ENCODE peak calls at places on chromosomes 3 and 15, in eight cellular contexts. W is RWPE2, N is PC-9, P is GM23338, O is RWPE1, R is endothelial cell of umbilical vein, M is A549, T is substantia nigra. A is an unnamed sample.

GRCh38 chr3:187968883-187969580 is 184.9 kb upstream of the LPP start:
- DNase-seq in P (no peak), O (peak; percentile 14), W (no peak), T (no peak), R (no peak), N (no peak), M (no peak), A (no peak)

GRCh38 chr3:73610493-73610892 is 14.2 kb downstream of the PDZRN3 start:
- DNase-seq in T (no peak), O (no peak), R (no peak), P (no peak), N (no peak), M (no peak), W (no peak), A (no peak)

GRCh38 chr15:89504166-89504565 is 7.8 kb upstream of the RHCG start:
- DNase-seq in M (no peak), R (no peak), N (no peak), T (no peak), P (no peak), O (no peak), W (peak; percentile 40), A (no peak)

GRCh38 chr15:76433798-76434400 is 97.3 kb downstream of the ISL2 start:
- DNase-seq in W (no peak), N (no peak), O (peak; percentile 21), P (peak; percentile 28), R (no peak), M (no peak), T (no peak), A (peak; percentile 77)

GRCh38 chr3:127865941-127866340 is 43.6 kb upstream of the MGLL start:
- DNase-seq in N (no peak), M (peak; percentile 26), R (no peak), W (no peak), P (peak; percentile 12), O (peak; percentile 25), T (no peak), A (no peak)

GRCh38 chr15:81852826-81853225 is 193.0 kb downstream of the MEX3B start:
- DNase-seq in O (no peak), P (no peak), N (no peak), M (no peak), R (no peak), T (no peak), W (no peak), A (no peak)

GRCh38 chr15:85756411-85757072 is 38.2 kb downstream of the KLHL25 start:
- DNase-seq in R (no peak), N (no peak), T (no peak), M (no peak), W (peak; percentile 60), P (no peak), O (no peak), A (no peak)

GRCh38 chr3:43028678-43029490 is 49.8 kb downstream of the GASK1A start:
- DNase-seq in N (peak; percentile 24), O (no peak), R (no peak), T (no peak), P (no peak), W (no peak), M (no peak), A (no peak)

GRCh38 chr15:66940368-66940767 is 125.0 kb upstream of the SMAD3 start:
- DNase-seq in P (no peak), R (no peak), O (peak; percentile 26), M (no peak), W (peak; percentile 15), N (no peak), T (no peak), A (no peak)

GRCh38 chr3:130470132-130470531 is 46.8 kb upstream of the COL6A6 start:
- DNase-seq in R (no peak), N (no peak), T (no peak), O (peak; percentile 2), P (no peak), M (no peak), W (no peak), A (no peak)

GRCh38 chr15:79089331-79089889 is 1.2 kb downstream of the RASGRF1 start:
- DNase-seq in T (no peak), W (peak; percentile 69), P (peak; percentile 77), M (no peak), O (no peak), N (no peak), R (no peak), A (no peak)

GRCh38 chr15:89317188-89317720 is 17.4 kb downstream of the POLG start:
- DNase-seq in W (no peak), T (no peak), M (no peak), N (no peak), P (no peak), O (no peak), R (peak; percentile 45), A (no peak)

DNA sequence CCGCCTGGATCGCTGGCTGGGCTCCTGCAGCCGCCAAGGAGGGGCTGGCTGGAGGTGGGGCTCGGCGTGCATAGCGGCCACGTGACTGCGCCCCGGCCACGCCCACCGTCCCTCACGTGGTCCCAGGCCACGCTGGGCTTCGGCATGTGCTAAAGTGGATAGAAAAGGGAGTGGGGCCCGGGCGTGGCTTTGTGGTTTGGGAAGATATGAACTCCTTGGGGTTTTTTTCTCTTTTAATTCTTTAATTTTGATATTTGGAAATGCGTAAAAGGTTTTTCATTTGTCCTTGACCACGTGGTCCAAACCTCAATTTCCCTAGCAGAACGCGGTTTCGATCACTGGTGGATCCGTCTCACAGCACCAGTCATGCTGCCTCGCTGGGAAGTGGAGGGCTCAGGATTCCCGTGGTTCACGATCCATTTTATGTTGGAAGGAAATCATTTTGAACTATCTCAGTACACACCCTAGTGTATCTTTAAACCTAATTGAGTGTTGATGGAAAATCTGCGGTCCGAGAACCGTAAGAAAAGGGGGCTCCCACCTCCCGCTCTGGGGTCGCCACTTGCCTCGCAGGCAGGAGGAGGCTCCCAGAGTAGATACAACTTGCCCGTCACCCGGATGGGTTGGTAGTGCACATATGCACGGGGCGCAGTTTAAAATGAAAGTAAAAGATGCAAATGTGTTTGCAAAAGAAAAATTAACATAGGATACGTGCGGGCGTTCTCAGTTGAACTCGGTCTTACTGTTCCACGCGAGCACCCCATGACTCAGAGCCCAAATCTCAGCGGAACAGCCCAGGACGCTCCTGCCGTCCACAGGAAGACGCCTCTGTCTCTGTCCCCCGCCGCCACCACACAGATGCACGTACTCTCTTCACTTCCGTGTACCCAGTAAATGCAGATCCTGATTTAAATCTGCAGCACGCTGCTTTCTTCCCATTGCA is 141.9 kb downstream of the PGPEP1L start:
- DNase-seq in R (peak; percentile 68), T (peak; percentile 67), O (peak; percentile 76), W (peak; percentile 93), N (no peak), P (peak; percentile 90), M (peak; percentile 94), A (peak; percentile 80)
- H3K27ac ChIP-seq in R (peak overlapping the region; percentile 78), T (peak overlapping the region; percentile 30), O (peak overlapping the region; percentile 92), W (peak overlapping the region; percentile 100), N (no peak overlapping the region), P (peak overlapping the region; percentile 80), M (peak overlapping the region; percentile 95), A (peak overlapping the region; percentile 97)

DNA sequence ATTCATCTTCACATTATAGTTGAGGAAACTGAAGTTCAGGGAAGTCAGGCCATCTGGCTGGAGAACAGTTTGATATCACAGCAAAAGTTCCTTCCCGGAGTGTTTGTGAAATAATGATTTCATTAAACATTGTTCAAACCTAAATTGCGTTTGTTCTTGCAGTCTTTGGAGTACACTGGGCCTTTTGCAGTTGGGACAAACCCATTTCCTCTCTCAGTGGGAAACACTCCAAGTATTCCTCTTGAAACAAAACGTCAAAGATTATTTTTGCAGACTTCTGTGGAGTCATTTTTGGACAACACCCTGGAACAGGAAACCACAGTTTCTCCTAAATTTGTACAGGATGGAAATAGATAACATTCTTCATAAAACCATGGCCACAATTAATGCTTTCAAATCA is 287.5 kb downstream of the PTPRG start:
- DNase-seq in T (no peak), W (no peak), O (peak; percentile 7), P (no peak), R (peak; percentile 83), N (no peak), M (no peak), A (no peak)
- H3K27ac ChIP-seq in T (no peak overlapping the region), W (peak overlapping the region; percentile 43), O (no peak overlapping the region), P (no peak overlapping the region), R (peak overlapping the region; percentile 51), N (no peak overlapping the region), M (no peak overlapping the region), A (no peak overlapping the region)

DNA sequence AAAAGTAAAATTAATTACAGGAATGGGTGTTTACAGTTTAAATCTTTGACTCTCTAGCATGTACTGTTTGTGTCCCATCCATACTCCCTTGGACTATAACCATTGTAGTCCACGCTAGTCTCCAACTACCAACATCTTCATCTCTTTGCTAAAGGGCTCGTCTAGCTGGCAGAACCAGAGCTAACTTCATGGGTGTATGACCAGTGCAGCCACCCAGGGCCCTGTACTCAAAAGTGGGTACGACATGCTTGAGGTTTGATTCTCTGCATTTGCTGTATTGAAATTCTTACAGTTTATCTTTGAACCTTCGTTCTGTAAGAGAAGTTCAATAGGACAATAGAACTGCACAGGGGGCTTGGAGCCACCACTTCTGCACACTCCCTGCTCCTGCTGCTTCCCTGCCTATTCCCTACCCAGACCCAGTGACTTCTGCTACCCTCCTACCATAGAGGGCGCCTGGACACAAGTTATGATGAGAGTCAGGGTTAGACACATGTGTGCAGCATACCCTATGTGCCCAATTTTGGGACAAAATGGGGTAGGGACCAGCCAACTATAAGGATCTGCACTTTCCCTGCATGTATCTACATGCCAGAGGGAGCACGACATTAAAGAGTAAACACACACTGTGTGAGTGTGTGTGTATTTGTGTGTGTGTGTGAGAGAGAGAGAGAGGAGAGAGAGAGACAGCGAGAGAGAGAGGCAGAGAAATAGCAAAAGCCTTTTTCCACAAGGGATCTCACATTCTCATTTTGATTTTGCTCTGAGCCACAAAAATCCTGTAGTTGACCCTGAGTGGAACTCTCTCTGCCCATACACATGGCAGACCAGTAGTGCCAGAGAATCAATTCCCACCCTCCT is 59.0 kb upstream of the NECTIN3 start:
- DNase-seq in N (no peak), T (peak; percentile 0), M (peak; percentile 24), W (no peak), O (no peak), P (peak; percentile 64), R (no peak), A (no peak)
- H3K27ac ChIP-seq in N (no peak overlapping the region), T (no peak overlapping the region), M (no peak overlapping the region), W (no peak overlapping the region), O (no peak overlapping the region), P (no peak overlapping the region), R (no peak overlapping the region), A (no peak overlapping the region)

GRCh38 chr3:114846779-114847178 is 300.3 kb downstream of the ZBTB20 start:
- DNase-seq in P (no peak), O (no peak), R (no peak), N (no peak), T (no peak), W (no peak), M (no peak), A (no peak)

GRCh38 chr3:114838025-114838424 is 309.1 kb downstream of the ZBTB20 start:
- DNase-seq in N (no peak), T (no peak), R (no peak), W (no peak), P (no peak), M (no peak), O (no peak), A (no peak)

GRCh38 chr3:114846252-114846651 is 300.8 kb downstream of the ZBTB20 start:
- DNase-seq in T (no peak), M (no peak), W (no peak), P (no peak), O (no peak), N (no peak), R (no peak), A (no peak)

GRCh38 chr3:114839476-114839875 is 307.6 kb downstream of the ZBTB20 start:
- DNase-seq in O (no peak), M (peak; percentile 11), R (no peak), N (no peak), T (no peak), W (no peak), P (no peak), A (no peak)

GRCh38 chr3:114841515-114841914 is 305.6 kb downstream of the ZBTB20 start:
- DNase-seq in O (peak; percentile 19), W (no peak), P (no peak), N (no peak), M (no peak), R (no peak), T (no peak), A (no peak)
- H3K27ac ChIP-seq in O (no peak overlapping the region), W (no peak overlapping the region), P (no peak overlapping the region), N (no peak overlapping the region), M (no peak overlapping the region), R (no peak overlapping the region), T (no peak overlapping the region), A (no peak overlapping the region)